ENCODE peak calls at places on chromosomes 2 and 18, in nine cellular contexts. S is OCI-LY7; E is substantia nigra; X is CD4-positive, alpha-beta T cell; G is vagina; H is WERI-Rb-1; F is CD4-positive, alpha-beta memory T cell; L is SK-N-SH; N is colonic mucosa. V is an unnamed sample.

GRCh38 chr18:43279015-43279758 is 1.9 kb upstream of the SYT4 start:
- DNase-seq in S (peak; percentile 5), E (no peak), X (no peak), G (no peak), H (peak; percentile 36), F (no peak), L (peak; percentile 73), N (no peak), V (peak; percentile 45)

GRCh38 chr2:215189393-215189792 is 51.0 kb upstream of the ABCA12 start:
- DNase-seq in S (no peak), E (no peak), X (no peak), G (no peak), H (no peak), F (no peak), L (no peak), N (no peak), V (no peak)

GRCh38 chr18:58671941-58672565 is 788 bp downstream of the MALT1 start:
- DNase-seq in S (peak; percentile 60), E (no peak), X (no peak), G (no peak), H (no peak), F (no peak), L (no peak), N (peak; percentile 52), V (peak; percentile 47)

GRCh38 chr18:5167827-5168226 is 29.2 kb downstream of the AKAIN1 start:
- DNase-seq in S (peak; percentile 47), E (no peak), X (no peak), G (no peak), H (no peak), F (peak; percentile 3), L (no peak), N (no peak), V (no peak)

GRCh38 chr2:199779589-199779988 is 71.4 kb downstream of the FTCDNL1 start:
- DNase-seq in S (no peak), E (no peak), X (no peak), G (no peak), H (no peak), F (no peak), L (no peak), N (no peak), V (no peak)

GRCh38 chr2:118473241-118473640 is 374.2 kb downstream of the EN1 start:
- DNase-seq in S (no peak), E (no peak), X (no peak), G (no peak), H (no peak), F (no peak), L (no peak), N (no peak), V (no peak)

GRCh38 chr2:216474925-216475670 is 23.5 kb upstream of the RPL37A start:
- DNase-seq in S (no peak), E (no peak), X (no peak), G (no peak), H (no peak), F (no peak), L (no peak), N (no peak), V (no peak)

GRCh38 chr18:34978953-34979608 is 62.1 kb upstream of the MAPRE2 start:
- DNase-seq in S (peak; percentile 1), E (peak; percentile 42), X (peak; percentile 52), G (no peak), H (peak; percentile 11), F (peak; percentile 15), L (peak; percentile 51), N (peak; percentile 77), V (peak; percentile 84)

GRCh38 chr2:56017784-56018183 is 94.2 kb upstream of the EFEMP1 start:
- DNase-seq in S (no peak), E (no peak), X (no peak), G (no peak), H (no peak), F (no peak), L (no peak), N (no peak), V (no peak)

GRCh38 chr2:196075196-196075595 is 6.6 kb upstream of the DNAH7 start:
- DNase-seq in S (no peak), E (no peak), X (no peak), G (no peak), H (no peak), F (no peak), L (no peak), N (no peak), V (no peak)

GRCh38 chr2:175834472-175834871 is 167.6 kb downstream of the LNPK start:
- DNase-seq in S (no peak), E (no peak), X (no peak), G (no peak), H (no peak), F (no peak), L (no peak), N (no peak), V (no peak)

GRCh38 chr2:98140210-98140609 is 53.2 kb downstream of the VWA3B start:
- DNase-seq in S (no peak), E (no peak), X (no peak), G (no peak), H (peak; percentile 76), F (no peak), L (no peak), N (no peak), V (no peak)

GRCh38 chr2:229226372-229226771 is 44.7 kb downstream of the PID1 start:
- DNase-seq in S (no peak), E (no peak), X (no peak), G (no peak), H (no peak), F (no peak), L (no peak), N (no peak), V (no peak)

GRCh38 chr2:1714291-1715064 is 29.8 kb downstream of the PXDN start:
- DNase-seq in S (no peak), E (no peak), X (no peak), G (peak; percentile 74), H (no peak), F (no peak), L (peak; percentile 82), N (no peak), V (no peak)

GRCh38 chr2:174312581-174313234 is 22.0 kb upstream of the SP9 start:
- DNase-seq in S (no peak), E (no peak), X (no peak), G (no peak), H (no peak), F (no peak), L (no peak), N (no peak), V (no peak)

GRCh38 chr18:26004827-26005226 is 85.6 kb downstream of the SS18 start:
- DNase-seq in S (no peak), E (no peak), X (no peak), G (no peak), H (no peak), F (no peak), L (no peak), N (no peak), V (no peak)

GRCh38 chr2:188975497-188976102 is 1.4 kb downstream of the COL3A1 start:
- DNase-seq in S (no peak), E (no peak), X (no peak), G (no peak), H (no peak), F (no peak), L (no peak), N (peak; percentile 33), V (no peak)
- H3K27ac ChIP-seq in S (no peak overlapping the region), E (no peak overlapping the region), X (no peak overlapping the region), G (peak overlapping the region; percentile 91), H (no peak overlapping the region), F (no peak overlapping the region), L (peak overlapping the region; percentile 100), N (peak overlapping the region; percentile 35), V (peak overlapping the region; percentile 50)

GRCh38 chr2:54603357-54603756 is 120.1 kb upstream of the EML6 start:
- DNase-seq in S (no peak), E (no peak), X (no peak), G (no peak), H (no peak), F (no peak), L (no peak), N (no peak), V (no peak)
- H3K27ac ChIP-seq in S (no peak overlapping the region), E (no peak overlapping the region), X (peak overlapping the region; percentile 50), G (peak overlapping the region; percentile 51), H (no peak overlapping the region), F (no peak overlapping the region), L (no peak overlapping the region), N (peak overlapping the region; percentile 34), V (peak overlapping the region; percentile 16)

GRCh38 chr2:109225170-109225775 is 96.3 kb downstream of the SH3RF3 start:
- DNase-seq in S (no peak), E (no peak), X (no peak), G (peak; percentile 76), H (no peak), F (no peak), L (no peak), N (no peak), V (no peak)
- H3K27ac ChIP-seq in S (no peak overlapping the region), E (no peak overlapping the region), X (no peak overlapping the region), G (no peak overlapping the region), H (no peak overlapping the region), F (no peak overlapping the region), L (no peak overlapping the region), N (no peak overlapping the region), V (no peak overlapping the region)

GRCh38 chr2:150698016-150698661 is 210.7 kb upstream of the RND3 start:
- DNase-seq in S (no peak), E (no peak), X (no peak), G (no peak), H (no peak), F (no peak), L (no peak), N (no peak), V (no peak)

GRCh38 chr2:150702791-150703190 is 215.3 kb upstream of the RND3 start:
- DNase-seq in S (no peak), E (no peak), X (no peak), G (no peak), H (no peak), F (no peak), L (no peak), N (no peak), V (no peak)

GRCh38 chr2:150700731-150701130 is 213.3 kb upstream of the RND3 start:
- DNase-seq in S (no peak), E (no peak), X (no peak), G (no peak), H (no peak), F (no peak), L (no peak), N (no peak), V (no peak)

GRCh38 chr2:150697596-150697995 is 210.1 kb upstream of the RND3 start:
- DNase-seq in S (no peak), E (no peak), X (no peak), G (no peak), H (no peak), F (no peak), L (no peak), N (no peak), V (no peak)

DNA sequence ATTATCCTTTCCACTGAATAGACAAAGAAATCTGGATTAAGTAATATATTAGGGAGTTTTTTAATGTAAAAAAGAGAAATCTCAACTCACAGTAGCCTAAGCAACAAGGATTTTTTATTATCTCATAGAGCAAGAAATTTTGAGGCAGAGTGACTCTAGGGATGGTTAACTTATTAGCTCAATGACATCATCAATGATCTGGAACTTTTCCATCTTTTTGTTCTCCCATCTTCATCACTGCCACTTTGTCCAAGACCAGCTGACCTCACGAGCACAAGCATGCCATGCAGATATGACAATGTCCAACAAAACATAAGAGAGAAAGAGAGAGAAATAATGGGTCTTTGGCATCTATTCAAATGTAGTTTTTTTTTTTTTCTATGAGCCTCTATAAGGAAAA is 211.7 kb upstream of the RND3 start:
- DNase-seq in S (no peak), E (no peak), X (no peak), G (no peak), H (no peak), F (no peak), L (no peak), N (no peak), V (no peak)
- H3K27ac ChIP-seq in S (no peak overlapping the region), E (no peak overlapping the region), X (no peak overlapping the region), G (peak overlapping the region; percentile 51), H (no peak overlapping the region), F (no peak overlapping the region), L (no peak overlapping the region), N (no peak overlapping the region), V (no peak overlapping the region)

GRCh38 chr2:159497857-159498256 is 118.5 kb downstream of the BAZ2B start:
- DNase-seq in S (no peak), E (no peak), X (no peak), G (no peak), H (no peak), F (no peak), L (no peak), N (no peak), V (no peak)
- H3K27ac ChIP-seq in S (no peak overlapping the region), E (no peak overlapping the region), X (no peak overlapping the region), G (no peak overlapping the region), H (no peak overlapping the region), F (no peak overlapping the region), L (peak overlapping the region; percentile 82), N (peak overlapping the region; percentile 51), V (no peak overlapping the region)